ENCODE peak calls at places on chromosomes 13 and 19, in five cellular contexts. One of them, this sample, is unnamed.

GRCh38 chr13:29589967-29590366 is 5.5 kb downstream of the SLC7A1 start:
- DNase-seq in HS-27A: no peak
- DNase-seq in stimulated activated CD8-positive, alpha-beta memory T cell treated with anti-CD3 and anti-CD28 coated beads, Interleukin-15, amount 100 ng/mL, for 24 hours: no peak
- DNase-seq in activated CD4-positive, alpha-beta T cell treated with anti-CD3 and anti-CD28 coated beads, Interleukin-2, amount 50 U/mL, for 48 hours: no peak
- DNase-seq in colonic mucosa: no peak
- DNase-seq in this sample: no peak

GRCh38 chr19:3979674-3980352 is 5.5 kb downstream of the EEF2 start:
- DNase-seq in HS-27A: no peak
- DNase-seq in stimulated activated CD8-positive, alpha-beta memory T cell treated with anti-CD3 and anti-CD28 coated beads, Interleukin-15, amount 100 ng/mL, for 24 hours: no peak
- DNase-seq in activated CD4-positive, alpha-beta T cell treated with anti-CD3 and anti-CD28 coated beads, Interleukin-2, amount 50 U/mL, for 48 hours: no peak
- DNase-seq in colonic mucosa: no peak
- DNase-seq in this sample: no peak

GRCh38 chr13:73984201-73984600 is 150.0 kb downstream of the KLF12 start:
- DNase-seq in HS-27A: no peak
- DNase-seq in stimulated activated CD8-positive, alpha-beta memory T cell treated with anti-CD3 and anti-CD28 coated beads, Interleukin-15, amount 100 ng/mL, for 24 hours: no peak
- DNase-seq in activated CD4-positive, alpha-beta T cell treated with anti-CD3 and anti-CD28 coated beads, Interleukin-2, amount 50 U/mL, for 48 hours: no peak
- DNase-seq in colonic mucosa: no peak
- DNase-seq in this sample: no peak

GRCh38 chr13:73259061-73259908 is 200.5 kb downstream of the KLF5 start:
- DNase-seq in HS-27A: no peak
- DNase-seq in stimulated activated CD8-positive, alpha-beta memory T cell treated with anti-CD3 and anti-CD28 coated beads, Interleukin-15, amount 100 ng/mL, for 24 hours: no peak
- DNase-seq in activated CD4-positive, alpha-beta T cell treated with anti-CD3 and anti-CD28 coated beads, Interleukin-2, amount 50 U/mL, for 48 hours: no peak
- DNase-seq in colonic mucosa: no peak
- DNase-seq in this sample: no peak

GRCh38 chr13:35891973-35892441 is 239.2 kb downstream of the DCLK1 start:
- DNase-seq in HS-27A: peak; percentile 2
- DNase-seq in stimulated activated CD8-positive, alpha-beta memory T cell treated with anti-CD3 and anti-CD28 coated beads, Interleukin-15, amount 100 ng/mL, for 24 hours: no peak
- DNase-seq in activated CD4-positive, alpha-beta T cell treated with anti-CD3 and anti-CD28 coated beads, Interleukin-2, amount 50 U/mL, for 48 hours: no peak
- DNase-seq in colonic mucosa: no peak
- DNase-seq in this sample: no peak

GRCh38 chr13:27709779-27710178 is 82.5 kb upstream of the GSX1 start:
- DNase-seq in HS-27A: no peak
- DNase-seq in stimulated activated CD8-positive, alpha-beta memory T cell treated with anti-CD3 and anti-CD28 coated beads, Interleukin-15, amount 100 ng/mL, for 24 hours: no peak
- DNase-seq in activated CD4-positive, alpha-beta T cell treated with anti-CD3 and anti-CD28 coated beads, Interleukin-2, amount 50 U/mL, for 48 hours: no peak
- DNase-seq in colonic mucosa: no peak
- DNase-seq in this sample: no peak

GRCh38 chr13:94168784-94169512 is 310.5 kb downstream of the DCT start:
- DNase-seq in HS-27A: no peak
- DNase-seq in stimulated activated CD8-positive, alpha-beta memory T cell treated with anti-CD3 and anti-CD28 coated beads, Interleukin-15, amount 100 ng/mL, for 24 hours: no peak
- DNase-seq in activated CD4-positive, alpha-beta T cell treated with anti-CD3 and anti-CD28 coated beads, Interleukin-2, amount 50 U/mL, for 48 hours: no peak
- DNase-seq in colonic mucosa: no peak
- DNase-seq in this sample: no peak

GRCh38 chr19:58356236-58356970 is 3.1 kb upstream of the A1BG start:
- DNase-seq in HS-27A: no peak
- DNase-seq in stimulated activated CD8-positive, alpha-beta memory T cell treated with anti-CD3 and anti-CD28 coated beads, Interleukin-15, amount 100 ng/mL, for 24 hours: no peak
- DNase-seq in activated CD4-positive, alpha-beta T cell treated with anti-CD3 and anti-CD28 coated beads, Interleukin-2, amount 50 U/mL, for 48 hours: peak; percentile 34
- DNase-seq in colonic mucosa: no peak
- DNase-seq in this sample: no peak

GRCh38 chr13:74629985-74630384 is 495.8 kb upstream of the KLF12 start:
- DNase-seq in HS-27A: no peak
- DNase-seq in stimulated activated CD8-positive, alpha-beta memory T cell treated with anti-CD3 and anti-CD28 coated beads, Interleukin-15, amount 100 ng/mL, for 24 hours: no peak
- DNase-seq in activated CD4-positive, alpha-beta T cell treated with anti-CD3 and anti-CD28 coated beads, Interleukin-2, amount 50 U/mL, for 48 hours: no peak
- DNase-seq in colonic mucosa: no peak
- DNase-seq in this sample: no peak

GRCh38 chr19:4371209-4371897 is 28.0 kb downstream of the MPND start:
- DNase-seq in HS-27A: no peak
- DNase-seq in stimulated activated CD8-positive, alpha-beta memory T cell treated with anti-CD3 and anti-CD28 coated beads, Interleukin-15, amount 100 ng/mL, for 24 hours: no peak
- DNase-seq in activated CD4-positive, alpha-beta T cell treated with anti-CD3 and anti-CD28 coated beads, Interleukin-2, amount 50 U/mL, for 48 hours: no peak
- DNase-seq in colonic mucosa: no peak
- DNase-seq in this sample: no peak

GRCh38 chr19:9070066-9070465 is 16.8 kb upstream of the OR1M1 start:
- DNase-seq in HS-27A: no peak
- DNase-seq in stimulated activated CD8-positive, alpha-beta memory T cell treated with anti-CD3 and anti-CD28 coated beads, Interleukin-15, amount 100 ng/mL, for 24 hours: no peak
- DNase-seq in activated CD4-positive, alpha-beta T cell treated with anti-CD3 and anti-CD28 coated beads, Interleukin-2, amount 50 U/mL, for 48 hours: no peak
- DNase-seq in colonic mucosa: no peak
- DNase-seq in this sample: no peak

GRCh38 chr19:43496960-43497359 is 7.6 kb downstream of the PHLDB3 start:
- DNase-seq in HS-27A: no peak
- DNase-seq in stimulated activated CD8-positive, alpha-beta memory T cell treated with anti-CD3 and anti-CD28 coated beads, Interleukin-15, amount 100 ng/mL, for 24 hours: no peak
- DNase-seq in activated CD4-positive, alpha-beta T cell treated with anti-CD3 and anti-CD28 coated beads, Interleukin-2, amount 50 U/mL, for 48 hours: no peak
- DNase-seq in colonic mucosa: no peak
- DNase-seq in this sample: no peak

GRCh38 chr19:10621966-10622365 is 3.4 kb upstream of the SLC44A2 start:
- DNase-seq in HS-27A: no peak
- DNase-seq in stimulated activated CD8-positive, alpha-beta memory T cell treated with anti-CD3 and anti-CD28 coated beads, Interleukin-15, amount 100 ng/mL, for 24 hours: no peak
- DNase-seq in activated CD4-positive, alpha-beta T cell treated with anti-CD3 and anti-CD28 coated beads, Interleukin-2, amount 50 U/mL, for 48 hours: no peak
- DNase-seq in colonic mucosa: no peak
- DNase-seq in this sample: no peak

GRCh38 chr13:32471187-32471922 is 43.4 kb upstream of the N4BP2L1 start:
- DNase-seq in HS-27A: no peak
- DNase-seq in stimulated activated CD8-positive, alpha-beta memory T cell treated with anti-CD3 and anti-CD28 coated beads, Interleukin-15, amount 100 ng/mL, for 24 hours: no peak
- DNase-seq in activated CD4-positive, alpha-beta T cell treated with anti-CD3 and anti-CD28 coated beads, Interleukin-2, amount 50 U/mL, for 48 hours: no peak
- DNase-seq in colonic mucosa: no peak
- DNase-seq in this sample: no peak

GRCh38 chr19:45782162-45782623 is at the start of gene DMPK:
- DNase-seq in HS-27A: no peak
- DNase-seq in stimulated activated CD8-positive, alpha-beta memory T cell treated with anti-CD3 and anti-CD28 coated beads, Interleukin-15, amount 100 ng/mL, for 24 hours: no peak
- DNase-seq in activated CD4-positive, alpha-beta T cell treated with anti-CD3 and anti-CD28 coated beads, Interleukin-2, amount 50 U/mL, for 48 hours: no peak
- DNase-seq in colonic mucosa: no peak
- DNase-seq in this sample: no peak

GRCh38 chr19:10760268-10760944 is 42.5 kb downstream of the DNM2 start:
- DNase-seq in HS-27A: no peak
- DNase-seq in stimulated activated CD8-positive, alpha-beta memory T cell treated with anti-CD3 and anti-CD28 coated beads, Interleukin-15, amount 100 ng/mL, for 24 hours: no peak
- DNase-seq in activated CD4-positive, alpha-beta T cell treated with anti-CD3 and anti-CD28 coated beads, Interleukin-2, amount 50 U/mL, for 48 hours: peak; percentile 54
- DNase-seq in colonic mucosa: no peak
- DNase-seq in this sample: no peak